ENCODE peak calls at places on chromosomes 1 and 21, in six cellular contexts. One of them, this sample, is unnamed.
A peak's percentile ranks its signal among the peaks of the same experiment; 100 is the strongest.

GRCh38 chr1:110021285-110021684 is 13.1 kb upstream of the STRIP1 start:
- DNase-seq in transverse colon: no peak
- DNase-seq in right lobe of liver: no peak
- DNase-seq in heart left ventricle: no peak
- DNase-seq in HCT116: no peak
- DNase-seq in sigmoid colon: no peak
- DNase-seq in this sample: no peak

GRCh38 chr1:21100496-21100895 is 76.2 kb downstream of the EIF4G3 start:
- DNase-seq in HCT116: no peak
- DNase-seq in right lobe of liver: no peak
- DNase-seq in heart left ventricle: no peak
- DNase-seq in sigmoid colon: no peak
- DNase-seq in transverse colon: no peak
- DNase-seq in this sample: no peak

GRCh38 chr1:17984510-17985085 is 123.0 kb upstream of the IGSF21 start:
- DNase-seq in sigmoid colon: no peak
- DNase-seq in transverse colon: peak; percentile 24
- DNase-seq in HCT116: peak; percentile 28
- DNase-seq in right lobe of liver: no peak
- DNase-seq in heart left ventricle: no peak
- DNase-seq in this sample: peak; percentile 50

GRCh38 chr1:184890539-184890973 is 83.8 kb downstream of the NIBAN1 start:
- DNase-seq in heart left ventricle: peak; percentile 62
- DNase-seq in right lobe of liver: no peak
- DNase-seq in transverse colon: no peak
- DNase-seq in HCT116: no peak
- DNase-seq in sigmoid colon: no peak
- DNase-seq in this sample: peak; percentile 79

GRCh38 chr1:155127672-155128468 is at the start of gene EFNA1:
- DNase-seq in HCT116: no peak
- DNase-seq in right lobe of liver: peak; percentile 90
- DNase-seq in sigmoid colon: peak; percentile 80
- DNase-seq in transverse colon: peak; percentile 81
- DNase-seq in heart left ventricle: peak; percentile 82
- DNase-seq in this sample: peak; percentile 68

GRCh38 chr1:16981269-16981849 is 939 bp upstream of the MFAP2 start:
- DNase-seq in right lobe of liver: no peak
- DNase-seq in sigmoid colon: no peak
- DNase-seq in transverse colon: no peak
- DNase-seq in heart left ventricle: no peak
- DNase-seq in HCT116: no peak
- DNase-seq in this sample: no peak

GRCh38 chr1:205434738-205435137 is 12.9 kb upstream of the LEMD1 start:
- DNase-seq in sigmoid colon: no peak
- DNase-seq in heart left ventricle: no peak
- DNase-seq in HCT116: no peak
- DNase-seq in transverse colon: no peak
- DNase-seq in right lobe of liver: no peak
- DNase-seq in this sample: no peak

GRCh38 chr21:31173881-31174555 is 135.7 kb upstream of the KRTAP19-8 start:
- DNase-seq in HCT116: no peak
- DNase-seq in transverse colon: no peak
- DNase-seq in heart left ventricle: peak; percentile 55
- DNase-seq in right lobe of liver: peak; percentile 56
- DNase-seq in sigmoid colon: no peak
- DNase-seq in this sample: no peak

GRCh38 chr1:231612393-231613089 is 14.0 kb upstream of the DISC1 start:
- DNase-seq in transverse colon: peak; percentile 59
- DNase-seq in right lobe of liver: no peak
- DNase-seq in heart left ventricle: peak; percentile 47
- DNase-seq in HCT116: no peak
- DNase-seq in sigmoid colon: no peak
- DNase-seq in this sample: no peak

GRCh38 chr1:111563619-111564018 is 56.0 kb upstream of the RAP1A start:
- DNase-seq in transverse colon: no peak
- DNase-seq in HCT116: peak; percentile 22
- DNase-seq in right lobe of liver: no peak
- DNase-seq in heart left ventricle: no peak
- DNase-seq in sigmoid colon: no peak
- DNase-seq in this sample: no peak

GRCh38 chr1:2556277-2557145 is at the start of gene TNFRSF14:
- DNase-seq in transverse colon: peak; percentile 84
- DNase-seq in heart left ventricle: peak; percentile 62
- DNase-seq in sigmoid colon: peak; percentile 87
- DNase-seq in HCT116: no peak
- DNase-seq in right lobe of liver: peak; percentile 72
- DNase-seq in this sample: peak; percentile 48

GRCh38 chr1:181043025-181043880 is 9.5 kb downstream of the MR1 start:
- DNase-seq in sigmoid colon: no peak
- DNase-seq in HCT116: no peak
- DNase-seq in right lobe of liver: no peak
- DNase-seq in heart left ventricle: no peak
- DNase-seq in transverse colon: peak; percentile 62
- DNase-seq in this sample: no peak

GRCh38 chr21:41921089-41921819 is 32.6 kb downstream of the C2CD2 start:
- DNase-seq in heart left ventricle: no peak
- DNase-seq in sigmoid colon: peak; percentile 62
- DNase-seq in HCT116: no peak
- DNase-seq in transverse colon: no peak
- DNase-seq in right lobe of liver: no peak
- DNase-seq in this sample: no peak

GRCh38 chr1:216903389-216903754 is 180.1 kb upstream of the ESRRG start:
- DNase-seq in right lobe of liver: no peak
- DNase-seq in sigmoid colon: no peak
- DNase-seq in transverse colon: no peak
- DNase-seq in heart left ventricle: no peak
- DNase-seq in HCT116: no peak
- DNase-seq in this sample: no peak

GRCh38 chr1:184022651-184023050 is 14.9 kb downstream of the COLGALT2 start:
- DNase-seq in transverse colon: no peak
- DNase-seq in heart left ventricle: peak; percentile 57
- DNase-seq in sigmoid colon: no peak
- DNase-seq in right lobe of liver: no peak
- DNase-seq in HCT116: no peak
- DNase-seq in this sample: peak; percentile 64

GRCh38 chr21:42279341-42279871 is 35.8 kb downstream of the TFF3 start:
- DNase-seq in right lobe of liver: no peak
- DNase-seq in transverse colon: no peak
- DNase-seq in HCT116: no peak
- DNase-seq in sigmoid colon: no peak
- DNase-seq in heart left ventricle: no peak
- DNase-seq in this sample: no peak

GRCh38 chr21:33414068-33414467 is 10.9 kb downstream of the IFNGR2 start:
- DNase-seq in right lobe of liver: no peak
- DNase-seq in sigmoid colon: no peak
- DNase-seq in heart left ventricle: no peak
- DNase-seq in transverse colon: no peak
- DNase-seq in HCT116: no peak
- DNase-seq in this sample: no peak

GRCh38 chr21:33414926-33415325 is 11.7 kb downstream of the IFNGR2 start:
- DNase-seq in heart left ventricle: no peak
- DNase-seq in sigmoid colon: no peak
- DNase-seq in HCT116: no peak
- DNase-seq in right lobe of liver: no peak
- DNase-seq in transverse colon: no peak
- DNase-seq in this sample: no peak

GRCh38 chr21:33418686-33419085 is 15.5 kb downstream of the IFNGR2 start:
- DNase-seq in sigmoid colon: peak; percentile 90
- DNase-seq in HCT116: no peak
- DNase-seq in transverse colon: no peak
- DNase-seq in right lobe of liver: no peak
- DNase-seq in heart left ventricle: peak; percentile 76
- DNase-seq in this sample: peak; percentile 26

GRCh38 chr21:33411949-33412430 is 8.8 kb downstream of the IFNGR2 start:
- DNase-seq in transverse colon: peak; percentile 68
- DNase-seq in heart left ventricle: no peak
- DNase-seq in right lobe of liver: no peak
- DNase-seq in sigmoid colon: no peak
- DNase-seq in HCT116: no peak
- DNase-seq in this sample: peak; percentile 52

GRCh38 chr21:33412832-33413519 is 9.8 kb downstream of the IFNGR2 start:
- DNase-seq in heart left ventricle: no peak
- DNase-seq in HCT116: no peak
- DNase-seq in right lobe of liver: peak; percentile 78
- DNase-seq in transverse colon: peak; percentile 58
- DNase-seq in sigmoid colon: no peak
- DNase-seq in this sample: peak; percentile 25
- H3K27ac ChIP-seq in heart left ventricle: no peak overlapping the region
- H3K27ac ChIP-seq in HCT116: no peak overlapping the region
- H3K27ac ChIP-seq in right lobe of liver: peak overlapping the region; percentile 41
- H3K27ac ChIP-seq in transverse colon: peak overlapping the region; percentile 75
- H3K27ac ChIP-seq in sigmoid colon: no peak overlapping the region
- H3K27ac ChIP-seq in this sample: peak overlapping the region; percentile 52

DNA sequence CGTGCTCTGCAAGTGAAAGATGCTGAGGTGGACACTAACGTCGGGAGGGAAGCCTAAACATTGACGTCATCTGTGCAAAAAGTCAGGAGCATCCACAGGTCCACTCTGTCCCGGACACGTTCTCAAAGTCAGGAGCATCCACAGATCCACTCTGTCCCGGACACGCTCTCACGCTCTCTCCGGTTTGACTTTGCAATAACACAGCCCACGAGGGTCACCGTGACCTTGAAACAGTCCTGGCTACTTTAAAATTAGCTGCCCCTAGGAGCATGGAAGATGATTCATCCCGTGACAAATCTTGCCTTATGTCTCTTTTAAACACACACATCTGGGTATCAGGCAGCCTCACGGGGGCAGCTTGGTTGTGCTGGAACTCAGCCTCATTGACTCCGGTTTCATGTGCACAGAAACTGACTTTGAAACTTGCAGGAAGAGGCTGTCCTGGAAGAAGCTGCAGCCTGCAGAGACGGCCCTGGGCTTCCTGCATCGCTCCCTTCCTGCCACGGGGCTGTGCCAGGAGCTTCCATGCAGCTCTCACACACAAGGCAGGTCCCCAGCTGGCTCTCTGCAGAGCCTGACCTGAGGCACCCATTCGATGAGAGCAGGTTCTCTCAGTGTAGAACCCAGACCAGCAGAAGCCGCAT is 18.1 kb upstream of the COL18A1 start:
- DNase-seq in right lobe of liver: peak; percentile 46
- DNase-seq in sigmoid colon: peak; percentile 82
- DNase-seq in HCT116: no peak
- DNase-seq in heart left ventricle: peak; percentile 66
- DNase-seq in transverse colon: no peak
- DNase-seq in this sample: peak; percentile 37
- TF ChIP-seq POLR2A in right lobe of liver: no peak
- TF ChIP-seq POLR2A in sigmoid colon: no peak
- TF ChIP-seq POLR2A in HCT116: no peak
- TF ChIP-seq POLR2A in heart left ventricle: no peak
- TF ChIP-seq POLR2A in transverse colon: no peak
- TF ChIP-seq POLR2A in this sample: no peak

GRCh38 chr1:228062085-228062791 is 20.3 kb upstream of the ARF1 start:
- DNase-seq in right lobe of liver: peak; percentile 37
- DNase-seq in transverse colon: no peak
- DNase-seq in HCT116: no peak
- DNase-seq in sigmoid colon: peak; percentile 56
- DNase-seq in heart left ventricle: peak; percentile 7
- DNase-seq in this sample: no peak

GRCh38 chr1:228061411-228062084 is 21.0 kb upstream of the ARF1 start:
- DNase-seq in sigmoid colon: peak; percentile 49
- DNase-seq in transverse colon: no peak
- DNase-seq in right lobe of liver: no peak
- DNase-seq in heart left ventricle: peak; percentile 6
- DNase-seq in HCT116: no peak
- DNase-seq in this sample: no peak

GRCh38 chr1:228064296-228064695 is 18.2 kb upstream of the ARF1 start:
- DNase-seq in transverse colon: no peak
- DNase-seq in HCT116: no peak
- DNase-seq in right lobe of liver: peak; percentile 31
- DNase-seq in heart left ventricle: no peak
- DNase-seq in sigmoid colon: peak; percentile 62
- DNase-seq in this sample: no peak

GRCh38 chr1:228063251-228064191 is 19.0 kb upstream of the ARF1 start:
- DNase-seq in right lobe of liver: peak; percentile 35
- DNase-seq in heart left ventricle: no peak
- DNase-seq in HCT116: no peak
- DNase-seq in sigmoid colon: peak; percentile 53
- DNase-seq in transverse colon: no peak
- DNase-seq in this sample: no peak

DNA sequence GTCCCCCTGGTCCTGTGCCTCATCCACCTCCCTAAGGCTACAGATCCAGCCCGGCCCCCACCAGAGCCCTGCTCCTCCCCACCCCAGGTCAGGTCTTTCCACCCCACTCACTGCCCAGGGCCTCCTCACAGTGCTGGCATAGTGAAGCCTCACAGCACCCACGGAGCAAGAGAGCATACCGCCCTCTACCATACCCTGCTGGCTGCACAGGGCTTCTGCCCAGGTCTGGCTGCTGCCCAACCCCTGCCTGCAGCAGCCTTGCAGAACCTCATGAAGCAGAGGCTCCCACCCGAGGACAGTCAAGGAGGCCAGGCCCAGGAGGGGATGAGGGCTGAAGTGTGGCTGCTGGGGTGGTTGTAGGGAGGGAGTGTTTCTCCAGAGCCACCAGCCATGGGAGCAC is 19.7 kb upstream of the ARF1 start:
- DNase-seq in HCT116: no peak
- DNase-seq in heart left ventricle: no peak
- DNase-seq in sigmoid colon: peak; percentile 49
- DNase-seq in transverse colon: no peak
- DNase-seq in right lobe of liver: no peak
- DNase-seq in this sample: no peak
- H3K4me3 ChIP-seq in HCT116: no peak overlapping the region
- H3K4me3 ChIP-seq in heart left ventricle: no peak overlapping the region
- H3K4me3 ChIP-seq in sigmoid colon: no peak overlapping the region
- H3K4me3 ChIP-seq in transverse colon: no peak overlapping the region
- H3K4me3 ChIP-seq in right lobe of liver: no peak overlapping the region
- H3K4me3 ChIP-seq in this sample: no peak overlapping the region

GRCh38 chr21:37684115-37684493 is 232.2 kb downstream of the KCNJ6 start:
- DNase-seq in transverse colon: no peak
- DNase-seq in HCT116: no peak
- DNase-seq in heart left ventricle: no peak
- DNase-seq in right lobe of liver: no peak
- DNase-seq in sigmoid colon: no peak
- DNase-seq in this sample: no peak

GRCh38 chr21:37688952-37689659 is 227.2 kb downstream of the KCNJ6 start:
- DNase-seq in sigmoid colon: no peak
- DNase-seq in heart left ventricle: no peak
- DNase-seq in transverse colon: no peak
- DNase-seq in right lobe of liver: no peak
- DNase-seq in HCT116: no peak
- DNase-seq in this sample: no peak

GRCh38 chr21:37684577-37684976 is 231.7 kb downstream of the KCNJ6 start:
- DNase-seq in sigmoid colon: no peak
- DNase-seq in HCT116: no peak
- DNase-seq in right lobe of liver: no peak
- DNase-seq in transverse colon: no peak
- DNase-seq in heart left ventricle: no peak
- DNase-seq in this sample: no peak

GRCh38 chr21:37683396-37684114 is 232.7 kb downstream of the KCNJ6 start:
- DNase-seq in right lobe of liver: no peak
- DNase-seq in sigmoid colon: no peak
- DNase-seq in transverse colon: no peak
- DNase-seq in HCT116: no peak
- DNase-seq in heart left ventricle: no peak
- DNase-seq in this sample: no peak

DNA sequence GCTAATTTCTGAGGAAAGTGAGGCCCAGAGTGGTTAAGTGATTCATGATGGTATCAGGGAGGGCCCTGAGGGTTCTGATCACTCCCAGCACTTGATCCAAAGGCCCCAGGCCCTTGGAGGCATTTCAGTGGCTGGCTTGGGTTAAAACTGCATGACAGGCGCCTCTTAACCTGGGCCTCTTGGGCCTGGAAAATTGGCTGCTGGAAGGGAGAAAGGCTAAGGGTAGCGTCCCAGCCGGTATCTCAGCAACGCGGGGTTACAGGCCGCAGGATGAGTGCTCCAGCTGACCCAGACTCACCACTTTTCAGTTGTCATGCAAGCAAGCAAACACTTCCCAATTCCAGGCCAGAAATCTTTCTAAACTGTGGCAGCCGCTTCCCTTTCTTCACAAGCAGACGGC is 229.3 kb downstream of the KCNJ6 start:
- DNase-seq in transverse colon: no peak
- DNase-seq in HCT116: no peak
- DNase-seq in sigmoid colon: no peak
- DNase-seq in right lobe of liver: no peak
- DNase-seq in heart left ventricle: no peak
- DNase-seq in this sample: peak; percentile 17
- H3K27ac ChIP-seq in transverse colon: no peak overlapping the region
- H3K27ac ChIP-seq in HCT116: no peak overlapping the region
- H3K27ac ChIP-seq in sigmoid colon: no peak overlapping the region
- H3K27ac ChIP-seq in right lobe of liver: no peak overlapping the region
- H3K27ac ChIP-seq in heart left ventricle: no peak overlapping the region
- H3K27ac ChIP-seq in this sample: no peak overlapping the region

This sample was measured in body of pancreas.